ENCODE peak calls at places on chromosomes 6 and 20, in five cellular contexts. Q, I, N, F and M are unnamed samples.

GRCh38 chr6:17987576-17988421 is at the start of gene KIF13A:
- DNase-seq in Q (peak), F (peak), N (peak), I (peak), M (peak)

GRCh38 chr6:101163611-101164010 is 229.9 kb upstream of the GRIK2 start:
- DNase-seq in Q (no peak), I (no peak), N (no peak), F (no peak), M (no peak)

GRCh38 chr6:137926207-137926731 is 59.2 kb downstream of the TNFAIP3 start:
- DNase-seq in I (peak), N (no peak), Q (no peak), F (peak), M (peak)

GRCh38 chr6:107621216-107621940 is 131.5 kb downstream of the SOBP start:
- DNase-seq in F (no peak), Q (no peak), N (no peak), I (no peak), M (no peak)

GRCh38 chr6:20402181-20403079 is 751 bp downstream of the E2F3 start:
- DNase-seq in Q (peak), F (no peak), N (peak), I (peak), M (peak)

GRCh38 chr6:1039191-1039590 is 272.7 kb upstream of the FOXQ1 start:
- DNase-seq in Q (no peak), I (peak), F (no peak), N (no peak), M (no peak)

GRCh38 chr20:34817072-34817471 is 8.4 kb downstream of the NCOA6 start:
- DNase-seq in I (no peak), Q (no peak), F (no peak), N (no peak), M (no peak)

GRCh38 chr6:6769466-6769865 is 180.9 kb downstream of the LY86 start:
- DNase-seq in N (no peak), I (no peak), Q (no peak), F (no peak), M (no peak)

GRCh38 chr6:118748311-118749062 is 97.1 kb upstream of the CEP85L start:
- DNase-seq in F (peak), I (peak), Q (peak), N (peak), M (peak)

GRCh38 chr6:4180653-4181255 is 45.4 kb upstream of the ECI2 start:
- DNase-seq in F (peak), I (peak), N (no peak), Q (no peak), M (peak)

GRCh38 chr6:163296835-163297519 is 117.5 kb upstream of the QKI start:
- DNase-seq in Q (no peak), I (no peak), N (no peak), F (no peak), M (peak)